ENCODE peak calls at places on chromosomes 7 and 10, in ten cellular contexts. One of them, this sample, is unnamed.
A peak's percentile ranks its signal among the peaks of the same experiment; 100 is the strongest.

GRCh38 chr7:101927389-101928306 is 110.2 kb downstream of the CUX1 start:
- DNase-seq in WTC11: no peak
- DNase-seq in nephron progenitor cell: no peak
- DNase-seq in stimulated activated CD4-positive, alpha-beta T cell treated with anti-CD3 and anti-CD28 coated beads, Interleukin-12 subunit alpha, Interleukin-12 subunit beta, amount 100 ng/mL, for 24 hours: no peak
- DNase-seq in IMR-90: no peak
- DNase-seq in AG04450: no peak
- DNase-seq in endothelial cell: peak; percentile 54
- DNase-seq in Caki2: no peak
- DNase-seq in cardiac muscle cell: no peak
- DNase-seq in CD4-positive, alpha-beta memory T cell: no peak
- DNase-seq in this sample: no peak

GRCh38 chr10:43901744-43902504 is 253.2 kb upstream of the ZNF32 start:
- DNase-seq in WTC11: no peak
- DNase-seq in nephron progenitor cell: no peak
- DNase-seq in stimulated activated CD4-positive, alpha-beta T cell treated with anti-CD3 and anti-CD28 coated beads, Interleukin-12 subunit alpha, Interleukin-12 subunit beta, amount 100 ng/mL, for 24 hours: no peak
- DNase-seq in IMR-90: no peak
- DNase-seq in AG04450: no peak
- DNase-seq in endothelial cell: no peak
- DNase-seq in Caki2: no peak
- DNase-seq in cardiac muscle cell: no peak
- DNase-seq in CD4-positive, alpha-beta memory T cell: no peak
- DNase-seq in this sample: no peak

GRCh38 chr7:158107806-158108205 is 479.8 kb downstream of the PTPRN2 start:
- DNase-seq in WTC11: no peak
- DNase-seq in nephron progenitor cell: no peak
- DNase-seq in stimulated activated CD4-positive, alpha-beta T cell treated with anti-CD3 and anti-CD28 coated beads, Interleukin-12 subunit alpha, Interleukin-12 subunit beta, amount 100 ng/mL, for 24 hours: no peak
- DNase-seq in IMR-90: no peak
- DNase-seq in AG04450: no peak
- DNase-seq in endothelial cell: no peak
- DNase-seq in Caki2: no peak
- DNase-seq in cardiac muscle cell: no peak
- DNase-seq in CD4-positive, alpha-beta memory T cell: no peak
- DNase-seq in this sample: no peak

GRCh38 chr7:27096756-27097514 is 1.1 kb upstream of the HOXA1 start:
- DNase-seq in WTC11: no peak
- DNase-seq in nephron progenitor cell: peak; percentile 48
- DNase-seq in stimulated activated CD4-positive, alpha-beta T cell treated with anti-CD3 and anti-CD28 coated beads, Interleukin-12 subunit alpha, Interleukin-12 subunit beta, amount 100 ng/mL, for 24 hours: no peak
- DNase-seq in IMR-90: peak; percentile 64
- DNase-seq in AG04450: no peak
- DNase-seq in endothelial cell: no peak
- DNase-seq in Caki2: peak; percentile 57
- DNase-seq in cardiac muscle cell: no peak
- DNase-seq in CD4-positive, alpha-beta memory T cell: no peak
- DNase-seq in this sample: no peak

GRCh38 chr10:73647211-73647874 is 6.1 kb upstream of the MYOZ1 start:
- DNase-seq in WTC11: peak; percentile 78
- DNase-seq in nephron progenitor cell: peak; percentile 67
- DNase-seq in stimulated activated CD4-positive, alpha-beta T cell treated with anti-CD3 and anti-CD28 coated beads, Interleukin-12 subunit alpha, Interleukin-12 subunit beta, amount 100 ng/mL, for 24 hours: peak; percentile 29
- DNase-seq in IMR-90: no peak
- DNase-seq in AG04450: no peak
- DNase-seq in endothelial cell: peak; percentile 63
- DNase-seq in Caki2: no peak
- DNase-seq in cardiac muscle cell: no peak
- DNase-seq in CD4-positive, alpha-beta memory T cell: peak; percentile 13
- DNase-seq in this sample: peak; percentile 83

GRCh38 chr7:129376076-129376777 is 58.0 kb upstream of the STRIP2 start:
- DNase-seq in WTC11: peak; percentile 29
- DNase-seq in nephron progenitor cell: peak; percentile 39
- DNase-seq in stimulated activated CD4-positive, alpha-beta T cell treated with anti-CD3 and anti-CD28 coated beads, Interleukin-12 subunit alpha, Interleukin-12 subunit beta, amount 100 ng/mL, for 24 hours: peak; percentile 59
- DNase-seq in IMR-90: peak; percentile 43
- DNase-seq in AG04450: no peak
- DNase-seq in endothelial cell: peak; percentile 51
- DNase-seq in Caki2: no peak
- DNase-seq in cardiac muscle cell: peak; percentile 56
- DNase-seq in CD4-positive, alpha-beta memory T cell: peak; percentile 23
- DNase-seq in this sample: no peak

GRCh38 chr7:20113423-20114027 is 103.7 kb downstream of the MACC1 start:
- DNase-seq in WTC11: no peak
- DNase-seq in nephron progenitor cell: no peak
- DNase-seq in stimulated activated CD4-positive, alpha-beta T cell treated with anti-CD3 and anti-CD28 coated beads, Interleukin-12 subunit alpha, Interleukin-12 subunit beta, amount 100 ng/mL, for 24 hours: no peak
- DNase-seq in IMR-90: no peak
- DNase-seq in AG04450: no peak
- DNase-seq in endothelial cell: no peak
- DNase-seq in Caki2: no peak
- DNase-seq in cardiac muscle cell: no peak
- DNase-seq in CD4-positive, alpha-beta memory T cell: no peak
- DNase-seq in this sample: no peak

GRCh38 chr10:23198610-23198939 is 6.5 kb downstream of the PTF1A start:
- DNase-seq in WTC11: no peak
- DNase-seq in nephron progenitor cell: no peak
- DNase-seq in stimulated activated CD4-positive, alpha-beta T cell treated with anti-CD3 and anti-CD28 coated beads, Interleukin-12 subunit alpha, Interleukin-12 subunit beta, amount 100 ng/mL, for 24 hours: no peak
- DNase-seq in IMR-90: no peak
- DNase-seq in AG04450: no peak
- DNase-seq in endothelial cell: no peak
- DNase-seq in Caki2: no peak
- DNase-seq in cardiac muscle cell: no peak
- DNase-seq in CD4-positive, alpha-beta memory T cell: no peak
- DNase-seq in this sample: no peak

GRCh38 chr7:134770676-134771075 is 8.8 kb upstream of the CALD1 start:
- DNase-seq in WTC11: no peak
- DNase-seq in nephron progenitor cell: no peak
- DNase-seq in stimulated activated CD4-positive, alpha-beta T cell treated with anti-CD3 and anti-CD28 coated beads, Interleukin-12 subunit alpha, Interleukin-12 subunit beta, amount 100 ng/mL, for 24 hours: no peak
- DNase-seq in IMR-90: no peak
- DNase-seq in AG04450: no peak
- DNase-seq in endothelial cell: no peak
- DNase-seq in Caki2: no peak
- DNase-seq in cardiac muscle cell: no peak
- DNase-seq in CD4-positive, alpha-beta memory T cell: no peak
- DNase-seq in this sample: no peak

GRCh38 chr7:129257168-129257567 is 32.3 kb downstream of the AHCYL2 start:
- DNase-seq in WTC11: no peak
- DNase-seq in nephron progenitor cell: no peak
- DNase-seq in stimulated activated CD4-positive, alpha-beta T cell treated with anti-CD3 and anti-CD28 coated beads, Interleukin-12 subunit alpha, Interleukin-12 subunit beta, amount 100 ng/mL, for 24 hours: no peak
- DNase-seq in IMR-90: no peak
- DNase-seq in AG04450: no peak
- DNase-seq in endothelial cell: no peak
- DNase-seq in Caki2: no peak
- DNase-seq in cardiac muscle cell: no peak
- DNase-seq in CD4-positive, alpha-beta memory T cell: no peak
- DNase-seq in this sample: no peak

GRCh38 chr10:110434477-110435096 is 63.1 kb upstream of the DUSP5 start:
- DNase-seq in WTC11: peak; percentile 1
- DNase-seq in nephron progenitor cell: no peak
- DNase-seq in stimulated activated CD4-positive, alpha-beta T cell treated with anti-CD3 and anti-CD28 coated beads, Interleukin-12 subunit alpha, Interleukin-12 subunit beta, amount 100 ng/mL, for 24 hours: no peak
- DNase-seq in IMR-90: no peak
- DNase-seq in AG04450: no peak
- DNase-seq in endothelial cell: no peak
- DNase-seq in Caki2: no peak
- DNase-seq in cardiac muscle cell: no peak
- DNase-seq in CD4-positive, alpha-beta memory T cell: no peak
- DNase-seq in this sample: no peak

GRCh38 chr7:28211006-28211405 is 30.4 kb upstream of the JAZF1 start:
- DNase-seq in WTC11: no peak
- DNase-seq in nephron progenitor cell: no peak
- DNase-seq in stimulated activated CD4-positive, alpha-beta T cell treated with anti-CD3 and anti-CD28 coated beads, Interleukin-12 subunit alpha, Interleukin-12 subunit beta, amount 100 ng/mL, for 24 hours: no peak
- DNase-seq in IMR-90: no peak
- DNase-seq in AG04450: no peak
- DNase-seq in endothelial cell: no peak
- DNase-seq in Caki2: no peak
- DNase-seq in cardiac muscle cell: no peak
- DNase-seq in CD4-positive, alpha-beta memory T cell: no peak
- DNase-seq in this sample: no peak

GRCh38 chr10:133418289-133418993 is 6.0 kb downstream of the SPRN start:
- DNase-seq in WTC11: no peak
- DNase-seq in nephron progenitor cell: no peak
- DNase-seq in stimulated activated CD4-positive, alpha-beta T cell treated with anti-CD3 and anti-CD28 coated beads, Interleukin-12 subunit alpha, Interleukin-12 subunit beta, amount 100 ng/mL, for 24 hours: no peak
- DNase-seq in IMR-90: no peak
- DNase-seq in AG04450: no peak
- DNase-seq in endothelial cell: no peak
- DNase-seq in Caki2: no peak
- DNase-seq in cardiac muscle cell: no peak
- DNase-seq in CD4-positive, alpha-beta memory T cell: no peak
- DNase-seq in this sample: no peak

GRCh38 chr7:58086461-58086860 is 636.5 kb downstream of the ZNF716 start:
- DNase-seq in WTC11: no peak
- DNase-seq in nephron progenitor cell: no peak
- DNase-seq in stimulated activated CD4-positive, alpha-beta T cell treated with anti-CD3 and anti-CD28 coated beads, Interleukin-12 subunit alpha, Interleukin-12 subunit beta, amount 100 ng/mL, for 24 hours: no peak
- DNase-seq in IMR-90: no peak
- DNase-seq in AG04450: no peak
- DNase-seq in endothelial cell: no peak
- DNase-seq in Caki2: no peak
- DNase-seq in cardiac muscle cell: no peak
- DNase-seq in CD4-positive, alpha-beta memory T cell: no peak
- DNase-seq in this sample: no peak

GRCh38 chr10:34723746-34724145 is 91.3 kb downstream of the PARD3 start:
- DNase-seq in WTC11: no peak
- DNase-seq in nephron progenitor cell: no peak
- DNase-seq in stimulated activated CD4-positive, alpha-beta T cell treated with anti-CD3 and anti-CD28 coated beads, Interleukin-12 subunit alpha, Interleukin-12 subunit beta, amount 100 ng/mL, for 24 hours: no peak
- DNase-seq in IMR-90: peak; percentile 78
- DNase-seq in AG04450: no peak
- DNase-seq in endothelial cell: peak; percentile 26
- DNase-seq in Caki2: peak; percentile 52
- DNase-seq in cardiac muscle cell: peak; percentile 67
- DNase-seq in CD4-positive, alpha-beta memory T cell: no peak
- DNase-seq in this sample: no peak

GRCh38 chr10:59944339-59944935 is 38.1 kb upstream of the CCDC6 start:
- DNase-seq in WTC11: no peak
- DNase-seq in nephron progenitor cell: no peak
- DNase-seq in stimulated activated CD4-positive, alpha-beta T cell treated with anti-CD3 and anti-CD28 coated beads, Interleukin-12 subunit alpha, Interleukin-12 subunit beta, amount 100 ng/mL, for 24 hours: no peak
- DNase-seq in IMR-90: no peak
- DNase-seq in AG04450: no peak
- DNase-seq in endothelial cell: no peak
- DNase-seq in Caki2: no peak
- DNase-seq in cardiac muscle cell: no peak
- DNase-seq in CD4-positive, alpha-beta memory T cell: no peak
- DNase-seq in this sample: no peak

GRCh38 chr7:542935-543789 is 23.5 kb upstream of the PDGFA start:
- DNase-seq in WTC11: no peak
- DNase-seq in nephron progenitor cell: no peak
- DNase-seq in stimulated activated CD4-positive, alpha-beta T cell treated with anti-CD3 and anti-CD28 coated beads, Interleukin-12 subunit alpha, Interleukin-12 subunit beta, amount 100 ng/mL, for 24 hours: no peak
- DNase-seq in IMR-90: peak; percentile 91
- DNase-seq in AG04450: peak; percentile 30
- DNase-seq in endothelial cell: no peak
- DNase-seq in Caki2: peak; percentile 87
- DNase-seq in cardiac muscle cell: peak; percentile 51
- DNase-seq in CD4-positive, alpha-beta memory T cell: no peak
- DNase-seq in this sample: no peak

GRCh38 chr7:85776691-85777363 is 590.0 kb upstream of the SEMA3D start:
- DNase-seq in WTC11: no peak
- DNase-seq in nephron progenitor cell: no peak
- DNase-seq in stimulated activated CD4-positive, alpha-beta T cell treated with anti-CD3 and anti-CD28 coated beads, Interleukin-12 subunit alpha, Interleukin-12 subunit beta, amount 100 ng/mL, for 24 hours: no peak
- DNase-seq in IMR-90: no peak
- DNase-seq in AG04450: no peak
- DNase-seq in endothelial cell: no peak
- DNase-seq in Caki2: no peak
- DNase-seq in cardiac muscle cell: no peak
- DNase-seq in CD4-positive, alpha-beta memory T cell: no peak
- DNase-seq in this sample: no peak

GRCh38 chr7:14195896-14196295 is 206.4 kb upstream of the ETV1 start:
- DNase-seq in WTC11: no peak
- DNase-seq in nephron progenitor cell: no peak
- DNase-seq in stimulated activated CD4-positive, alpha-beta T cell treated with anti-CD3 and anti-CD28 coated beads, Interleukin-12 subunit alpha, Interleukin-12 subunit beta, amount 100 ng/mL, for 24 hours: no peak
- DNase-seq in IMR-90: no peak
- DNase-seq in AG04450: no peak
- DNase-seq in endothelial cell: no peak
- DNase-seq in Caki2: no peak
- DNase-seq in cardiac muscle cell: no peak
- DNase-seq in CD4-positive, alpha-beta memory T cell: no peak
- DNase-seq in this sample: no peak

GRCh38 chr10:128178319-128178937 is 52.2 kb upstream of the MKI67 start:
- DNase-seq in WTC11: peak; percentile 78
- DNase-seq in nephron progenitor cell: peak; percentile 41
- DNase-seq in stimulated activated CD4-positive, alpha-beta T cell treated with anti-CD3 and anti-CD28 coated beads, Interleukin-12 subunit alpha, Interleukin-12 subunit beta, amount 100 ng/mL, for 24 hours: peak; percentile 20
- DNase-seq in IMR-90: peak; percentile 14
- DNase-seq in AG04450: no peak
- DNase-seq in endothelial cell: peak; percentile 67
- DNase-seq in Caki2: no peak
- DNase-seq in cardiac muscle cell: peak; percentile 38
- DNase-seq in CD4-positive, alpha-beta memory T cell: peak; percentile 38
- DNase-seq in this sample: peak; percentile 56

GRCh38 chr10:58576736-58577366 is 64.2 kb downstream of the BICC1 start:
- DNase-seq in WTC11: no peak
- DNase-seq in nephron progenitor cell: no peak
- DNase-seq in stimulated activated CD4-positive, alpha-beta T cell treated with anti-CD3 and anti-CD28 coated beads, Interleukin-12 subunit alpha, Interleukin-12 subunit beta, amount 100 ng/mL, for 24 hours: no peak
- DNase-seq in IMR-90: no peak
- DNase-seq in AG04450: no peak
- DNase-seq in endothelial cell: no peak
- DNase-seq in Caki2: no peak
- DNase-seq in cardiac muscle cell: no peak
- DNase-seq in CD4-positive, alpha-beta memory T cell: no peak
- DNase-seq in this sample: no peak

GRCh38 chr7:66013938-66014337 is 31.9 kb upstream of the GUSB start:
- DNase-seq in WTC11: peak; percentile 62
- DNase-seq in nephron progenitor cell: no peak
- DNase-seq in stimulated activated CD4-positive, alpha-beta T cell treated with anti-CD3 and anti-CD28 coated beads, Interleukin-12 subunit alpha, Interleukin-12 subunit beta, amount 100 ng/mL, for 24 hours: no peak
- DNase-seq in IMR-90: peak; percentile 62
- DNase-seq in AG04450: no peak
- DNase-seq in endothelial cell: peak; percentile 45
- DNase-seq in Caki2: peak; percentile 41
- DNase-seq in cardiac muscle cell: peak; percentile 55
- DNase-seq in CD4-positive, alpha-beta memory T cell: no peak
- DNase-seq in this sample: peak; percentile 49

GRCh38 chr7:39908141-39908540 is 41.9 kb upstream of the CDK13 start:
- DNase-seq in WTC11: no peak
- DNase-seq in nephron progenitor cell: no peak
- DNase-seq in stimulated activated CD4-positive, alpha-beta T cell treated with anti-CD3 and anti-CD28 coated beads, Interleukin-12 subunit alpha, Interleukin-12 subunit beta, amount 100 ng/mL, for 24 hours: no peak
- DNase-seq in IMR-90: no peak
- DNase-seq in AG04450: no peak
- DNase-seq in endothelial cell: no peak
- DNase-seq in Caki2: no peak
- DNase-seq in cardiac muscle cell: no peak
- DNase-seq in CD4-positive, alpha-beta memory T cell: no peak
- DNase-seq in this sample: no peak

GRCh38 chr10:47065903-47066302 is 154.7 kb downstream of the PTPN20 start:
- DNase-seq in WTC11: no peak
- DNase-seq in nephron progenitor cell: no peak
- DNase-seq in stimulated activated CD4-positive, alpha-beta T cell treated with anti-CD3 and anti-CD28 coated beads, Interleukin-12 subunit alpha, Interleukin-12 subunit beta, amount 100 ng/mL, for 24 hours: no peak
- DNase-seq in IMR-90: no peak
- DNase-seq in AG04450: no peak
- DNase-seq in endothelial cell: no peak
- DNase-seq in Caki2: no peak
- DNase-seq in cardiac muscle cell: no peak
- DNase-seq in CD4-positive, alpha-beta memory T cell: no peak
- DNase-seq in this sample: no peak

GRCh38 chr10:25125151-25125550 is 49.6 kb upstream of the GPR158 start:
- DNase-seq in WTC11: peak; percentile 50
- DNase-seq in nephron progenitor cell: peak; percentile 80
- DNase-seq in stimulated activated CD4-positive, alpha-beta T cell treated with anti-CD3 and anti-CD28 coated beads, Interleukin-12 subunit alpha, Interleukin-12 subunit beta, amount 100 ng/mL, for 24 hours: no peak
- DNase-seq in IMR-90: no peak
- DNase-seq in AG04450: no peak
- DNase-seq in endothelial cell: no peak
- DNase-seq in Caki2: peak; percentile 17
- DNase-seq in cardiac muscle cell: no peak
- DNase-seq in CD4-positive, alpha-beta memory T cell: no peak
- DNase-seq in this sample: peak; percentile 88

GRCh38 chr10:17781856-17782255 is 27.3 kb upstream of the MRC1 start:
- DNase-seq in WTC11: no peak
- DNase-seq in nephron progenitor cell: no peak
- DNase-seq in stimulated activated CD4-positive, alpha-beta T cell treated with anti-CD3 and anti-CD28 coated beads, Interleukin-12 subunit alpha, Interleukin-12 subunit beta, amount 100 ng/mL, for 24 hours: no peak
- DNase-seq in IMR-90: no peak
- DNase-seq in AG04450: no peak
- DNase-seq in endothelial cell: no peak
- DNase-seq in Caki2: no peak
- DNase-seq in cardiac muscle cell: peak; percentile 4
- DNase-seq in CD4-positive, alpha-beta memory T cell: no peak
- DNase-seq in this sample: no peak